ENCODE peak calls at places on chromosomes 1 and 21, in nine cellular contexts. One of them, this sample, is unnamed.
A peak's percentile ranks its signal among the peaks of the same experiment; 100 is the strongest.

GRCh38 chr1:16204634-16205332 is 7.7 kb downstream of the ARHGEF19 start:
- DNase-seq in left ventricle myocardium inferior: no peak
- DNase-seq in K562: peak; percentile 42
- DNase-seq in neural progenitor cell: peak; percentile 77
- DNase-seq in tibial artery: no peak
- DNase-seq in NT2/D1: no peak
- DNase-seq in colonic mucosa: peak; percentile 53
- DNase-seq in mesendoderm: peak; percentile 65
- DNase-seq in kidney epithelial cell: no peak
- DNase-seq in this sample: peak; percentile 46

GRCh38 chr1:234886081-234886874 is 242.4 kb downstream of the TOMM20 start:
- DNase-seq in left ventricle myocardium inferior: no peak
- DNase-seq in K562: no peak
- DNase-seq in neural progenitor cell: no peak
- DNase-seq in tibial artery: no peak
- DNase-seq in NT2/D1: no peak
- DNase-seq in colonic mucosa: no peak
- DNase-seq in mesendoderm: no peak
- DNase-seq in kidney epithelial cell: no peak
- DNase-seq in this sample: peak; percentile 72

GRCh38 chr1:73472810-73473209 is 725.2 kb downstream of the LRRIQ3 start:
- DNase-seq in left ventricle myocardium inferior: no peak
- DNase-seq in K562: no peak
- DNase-seq in neural progenitor cell: no peak
- DNase-seq in tibial artery: no peak
- DNase-seq in NT2/D1: no peak
- DNase-seq in colonic mucosa: no peak
- DNase-seq in mesendoderm: peak; percentile 18
- DNase-seq in kidney epithelial cell: no peak
- DNase-seq in this sample: no peak

GRCh38 chr1:12549460-12550349 is 68.3 kb downstream of the DHRS3 start:
- DNase-seq in left ventricle myocardium inferior: peak; percentile 68
- DNase-seq in K562: peak; percentile 74
- DNase-seq in neural progenitor cell: peak; percentile 36
- DNase-seq in tibial artery: peak; percentile 92
- DNase-seq in NT2/D1: no peak
- DNase-seq in colonic mucosa: peak; percentile 79
- DNase-seq in mesendoderm: no peak
- DNase-seq in kidney epithelial cell: peak; percentile 95
- DNase-seq in this sample: peak; percentile 85

GRCh38 chr1:1591452-1591851 is 8.5 kb downstream of the FNDC10 start:
- DNase-seq in left ventricle myocardium inferior: no peak
- DNase-seq in K562: no peak
- DNase-seq in neural progenitor cell: no peak
- DNase-seq in tibial artery: no peak
- DNase-seq in NT2/D1: no peak
- DNase-seq in colonic mucosa: no peak
- DNase-seq in mesendoderm: peak; percentile 45
- DNase-seq in kidney epithelial cell: no peak
- DNase-seq in this sample: no peak

GRCh38 chr1:117268926-117269378 is 58.2 kb upstream of the VTCN1 start:
- DNase-seq in left ventricle myocardium inferior: no peak
- DNase-seq in K562: no peak
- DNase-seq in neural progenitor cell: peak; percentile 49
- DNase-seq in tibial artery: no peak
- DNase-seq in NT2/D1: peak; percentile 68
- DNase-seq in colonic mucosa: no peak
- DNase-seq in mesendoderm: peak; percentile 99
- DNase-seq in kidney epithelial cell: peak; percentile 35
- DNase-seq in this sample: no peak

GRCh38 chr1:8152731-8153702 is 126.9 kb upstream of the ERRFI1 start:
- DNase-seq in left ventricle myocardium inferior: no peak
- DNase-seq in K562: no peak
- DNase-seq in neural progenitor cell: no peak
- DNase-seq in tibial artery: no peak
- DNase-seq in NT2/D1: no peak
- DNase-seq in colonic mucosa: no peak
- DNase-seq in mesendoderm: no peak
- DNase-seq in kidney epithelial cell: no peak
- DNase-seq in this sample: no peak

GRCh38 chr21:44939532-44940115 is at the start of gene SLX9:
- DNase-seq in left ventricle myocardium inferior: peak; percentile 79
- DNase-seq in K562: peak; percentile 97
- DNase-seq in neural progenitor cell: peak; percentile 92
- DNase-seq in tibial artery: peak; percentile 49
- DNase-seq in NT2/D1: peak; percentile 89
- DNase-seq in colonic mucosa: peak; percentile 75
- DNase-seq in mesendoderm: peak; percentile 88
- DNase-seq in kidney epithelial cell: peak; percentile 10
- DNase-seq in this sample: peak; percentile 92

GRCh38 chr21:45372732-45373355 is 32.1 kb upstream of the COL18A1 start:
- DNase-seq in left ventricle myocardium inferior: peak; percentile 1
- DNase-seq in K562: no peak
- DNase-seq in neural progenitor cell: no peak
- DNase-seq in tibial artery: no peak
- DNase-seq in NT2/D1: no peak
- DNase-seq in colonic mucosa: no peak
- DNase-seq in mesendoderm: no peak
- DNase-seq in kidney epithelial cell: peak; percentile 80
- DNase-seq in this sample: peak; percentile 68

GRCh38 chr1:118615066-118615465 is 373.1 kb downstream of the TBX15 start:
- DNase-seq in left ventricle myocardium inferior: no peak
- DNase-seq in K562: no peak
- DNase-seq in neural progenitor cell: no peak
- DNase-seq in tibial artery: no peak
- DNase-seq in NT2/D1: no peak
- DNase-seq in colonic mucosa: no peak
- DNase-seq in mesendoderm: no peak
- DNase-seq in kidney epithelial cell: no peak
- DNase-seq in this sample: no peak

GRCh38 chr21:36695283-36695634 is 3.7 kb upstream of the SIM2 start:
- DNase-seq in left ventricle myocardium inferior: no peak
- DNase-seq in K562: no peak
- DNase-seq in neural progenitor cell: peak; percentile 8
- DNase-seq in tibial artery: no peak
- DNase-seq in NT2/D1: no peak
- DNase-seq in colonic mucosa: no peak
- DNase-seq in mesendoderm: no peak
- DNase-seq in kidney epithelial cell: no peak
- DNase-seq in this sample: no peak

GRCh38 chr1:1835546-1835945 is 55.3 kb downstream of the GNB1 start:
- DNase-seq in left ventricle myocardium inferior: no peak
- DNase-seq in K562: no peak
- DNase-seq in neural progenitor cell: no peak
- DNase-seq in tibial artery: no peak
- DNase-seq in NT2/D1: no peak
- DNase-seq in colonic mucosa: no peak
- DNase-seq in mesendoderm: no peak
- DNase-seq in kidney epithelial cell: no peak
- DNase-seq in this sample: no peak

GRCh38 chr1:79198841-79199240 is 192.3 kb upstream of the ADGRL4 start:
- DNase-seq in left ventricle myocardium inferior: no peak
- DNase-seq in K562: no peak
- DNase-seq in neural progenitor cell: no peak
- DNase-seq in tibial artery: no peak
- DNase-seq in NT2/D1: no peak
- DNase-seq in colonic mucosa: no peak
- DNase-seq in mesendoderm: no peak
- DNase-seq in kidney epithelial cell: no peak
- DNase-seq in this sample: no peak

GRCh38 chr21:43689556-43690337 is 29.2 kb upstream of the PDXK start:
- DNase-seq in left ventricle myocardium inferior: no peak
- DNase-seq in K562: no peak
- DNase-seq in neural progenitor cell: no peak
- DNase-seq in tibial artery: no peak
- DNase-seq in NT2/D1: no peak
- DNase-seq in colonic mucosa: no peak
- DNase-seq in mesendoderm: no peak
- DNase-seq in kidney epithelial cell: no peak
- DNase-seq in this sample: no peak
- H3K36me3 ChIP-seq in left ventricle myocardium inferior: peaks cover 100% of the 10 kb centered on the region
- H3K36me3 ChIP-seq in K562: peaks cover 99% of the 10 kb centered on the region
- H3K36me3 ChIP-seq in neural progenitor cell: no peaks in the 10 kb centered on the region
- H3K36me3 ChIP-seq in tibial artery: peaks cover 72% of the 10 kb centered on the region
- H3K36me3 ChIP-seq in NT2/D1: peaks cover 99% of the 10 kb centered on the region
- H3K36me3 ChIP-seq in colonic mucosa: peaks cover 12% of the 10 kb centered on the region
- H3K36me3 ChIP-seq in mesendoderm: peaks cover 24% of the 10 kb centered on the region
- H3K36me3 ChIP-seq in kidney epithelial cell: peaks cover 10% of the 10 kb centered on the region
- H3K36me3 ChIP-seq in this sample: peaks cover 8% of the 10 kb centered on the region

DNA sequence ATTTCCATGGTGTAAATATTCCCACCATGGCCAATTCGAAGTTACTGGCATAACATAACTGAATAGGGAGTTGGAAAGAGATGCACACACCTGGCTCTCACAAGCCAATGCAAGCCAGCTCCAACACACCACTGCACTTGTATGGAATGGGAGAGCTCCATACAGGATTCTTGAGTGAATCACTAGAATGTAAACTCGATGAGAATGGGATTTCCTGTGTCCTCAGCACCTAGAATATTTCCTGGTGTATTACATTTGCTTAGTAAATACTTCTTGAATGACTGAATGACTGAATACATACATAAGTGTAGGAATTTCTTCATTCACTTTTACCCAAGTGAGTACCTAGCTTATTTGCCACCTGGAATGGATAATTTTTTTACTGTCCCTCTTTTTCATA is 16.2 kb upstream of the PPIE start:
- DNase-seq in left ventricle myocardium inferior: no peak
- DNase-seq in K562: no peak
- DNase-seq in neural progenitor cell: no peak
- DNase-seq in tibial artery: no peak
- DNase-seq in NT2/D1: no peak
- DNase-seq in colonic mucosa: no peak
- DNase-seq in mesendoderm: no peak
- DNase-seq in kidney epithelial cell: no peak
- DNase-seq in this sample: no peak
- H3K27me3 ChIP-seq in left ventricle myocardium inferior: peaks cover 45% of the 10 kb centered on the region
- H3K27me3 ChIP-seq in K562: peaks cover 6% of the 10 kb centered on the region
- H3K27me3 ChIP-seq in neural progenitor cell: peaks cover 99% of the 10 kb centered on the region
- H3K27me3 ChIP-seq in tibial artery: no peaks in the 10 kb centered on the region
- H3K27me3 ChIP-seq in NT2/D1: peaks cover 99% of the 10 kb centered on the region
- H3K27me3 ChIP-seq in colonic mucosa: peaks cover 9% of the 10 kb centered on the region
- H3K27me3 ChIP-seq in mesendoderm: peaks cover 17% of the 10 kb centered on the region
- H3K27me3 ChIP-seq in kidney epithelial cell: peaks cover 12% of the 10 kb centered on the region
- H3K27me3 ChIP-seq in this sample: no peaks in the 10 kb centered on the region

GRCh38 chr1:93621246-93621645 is 60.4 kb downstream of the BCAR3 start:
- DNase-seq in left ventricle myocardium inferior: no peak
- DNase-seq in K562: no peak
- DNase-seq in neural progenitor cell: no peak
- DNase-seq in tibial artery: no peak
- DNase-seq in NT2/D1: no peak
- DNase-seq in colonic mucosa: no peak
- DNase-seq in mesendoderm: no peak
- DNase-seq in kidney epithelial cell: no peak
- DNase-seq in this sample: no peak
- H3K36me3 ChIP-seq in left ventricle myocardium inferior: no peaks in the 10 kb centered on the region
- H3K36me3 ChIP-seq in K562: no peaks in the 10 kb centered on the region
- H3K36me3 ChIP-seq in neural progenitor cell: no peaks in the 10 kb centered on the region
- H3K36me3 ChIP-seq in tibial artery: no peaks in the 10 kb centered on the region
- H3K36me3 ChIP-seq in NT2/D1: peaks cover 15% of the 10 kb centered on the region
- H3K36me3 ChIP-seq in colonic mucosa: no peaks in the 10 kb centered on the region
- H3K36me3 ChIP-seq in mesendoderm: no peaks in the 10 kb centered on the region
- H3K36me3 ChIP-seq in kidney epithelial cell: no peaks in the 10 kb centered on the region
- H3K36me3 ChIP-seq in this sample: no peaks in the 10 kb centered on the region

GRCh38 chr1:17665950-17666720 is 89.0 kb upstream of the ACTL8 start:
- DNase-seq in left ventricle myocardium inferior: no peak
- DNase-seq in K562: no peak
- DNase-seq in neural progenitor cell: no peak
- DNase-seq in tibial artery: no peak
- DNase-seq in NT2/D1: no peak
- DNase-seq in colonic mucosa: no peak
- DNase-seq in mesendoderm: no peak
- DNase-seq in kidney epithelial cell: no peak
- DNase-seq in this sample: no peak
- H3K27me3 ChIP-seq in left ventricle myocardium inferior: no peaks in the 10 kb centered on the region
- H3K27me3 ChIP-seq in K562: peaks cover 37% of the 10 kb centered on the region
- H3K27me3 ChIP-seq in neural progenitor cell: no peaks in the 10 kb centered on the region
- H3K27me3 ChIP-seq in tibial artery: no peaks in the 10 kb centered on the region
- H3K27me3 ChIP-seq in NT2/D1: no peaks in the 10 kb centered on the region
- H3K27me3 ChIP-seq in colonic mucosa: no peaks in the 10 kb centered on the region
- H3K27me3 ChIP-seq in mesendoderm: no peaks in the 10 kb centered on the region
- H3K27me3 ChIP-seq in kidney epithelial cell: no peaks in the 10 kb centered on the region
- H3K27me3 ChIP-seq in this sample: no peaks in the 10 kb centered on the region

This sample was measured in aorta.